ENCODE peak calls at places on chromosomes 7 and 10, in eight cellular contexts. D is Panc1, Y is tibial artery, I is GM12878, C is cardiac muscle cell, Q is PC-9, K is epithelial cell of prostate, U is lung. L is an unnamed sample.

GRCh38 chr10:4212111-4212635 is 427.2 kb upstream of the KLF6 start:
- DNase-seq in D (no peak), Y (no peak), I (no peak), C (no peak), Q (no peak), K (no peak), U (no peak), L (no peak)

GRCh38 chr7:152597514-152597913 is 78.4 kb downstream of the XRCC2 start:
- DNase-seq in D (no peak), Y (no peak), I (no peak), C (no peak), Q (no peak), K (no peak), U (no peak), L (no peak)

GRCh38 chr10:28382520-28383269 is 79.8 kb upstream of the MPP7 start:
- DNase-seq in D (no peak), Y (no peak), I (no peak), C (no peak), Q (no peak), K (no peak), U (no peak), L (no peak)

GRCh38 chr7:106813705-106814305 is 51.3 kb upstream of the PIK3CG start:
- DNase-seq in D (no peak), Y (no peak), I (no peak), C (peak), Q (no peak), K (no peak), U (no peak), L (no peak)

GRCh38 chr10:21494221-21495001 is 31.1 kb downstream of the SKIDA1 start:
- DNase-seq in D (no peak), Y (no peak), I (no peak), C (peak), Q (peak), K (no peak), U (no peak), L (no peak)

GRCh38 chr10:130362308-130362761 is 226.1 kb downstream of the GLRX3 start:
- DNase-seq in D (no peak), Y (no peak), I (no peak), C (no peak), Q (no peak), K (no peak), U (no peak), L (no peak)

GRCh38 chr7:97342512-97342911 is 225.0 kb downstream of the SDHAF3 start:
- DNase-seq in D (no peak), Y (no peak), I (no peak), C (no peak), Q (no peak), K (no peak), U (no peak), L (no peak)

GRCh38 chr10:12628153-12628552 is 278.8 kb downstream of the CAMK1D start:
- DNase-seq in D (no peak), Y (no peak), I (no peak), C (no peak), Q (no peak), K (no peak), U (no peak), L (no peak)

GRCh38 chr7:84950836-84951235 is 236.0 kb downstream of the SEMA3D start:
- DNase-seq in D (no peak), Y (no peak), I (no peak), C (peak), Q (no peak), K (no peak), U (no peak), L (no peak)

GRCh38 chr7:37100735-37101331 is 347.8 kb downstream of the ELMO1 start:
- DNase-seq in D (no peak), Y (no peak), I (no peak), C (peak), Q (no peak), K (no peak), U (no peak), L (no peak)

GRCh38 chr7:37097983-37098382 is 350.7 kb downstream of the ELMO1 start:
- DNase-seq in D (no peak), Y (no peak), I (no peak), C (no peak), Q (no peak), K (no peak), U (no peak), L (no peak)

GRCh38 chr7:37096341-37096740 is 352.3 kb downstream of the ELMO1 start:
- DNase-seq in D (no peak), Y (no peak), I (no peak), C (no peak), Q (no peak), K (peak), U (no peak), L (no peak)

GRCh38 chr7:37095122-37095521 is 353.5 kb downstream of the ELMO1 start:
- DNase-seq in D (no peak), Y (no peak), I (no peak), C (no peak), Q (no peak), K (no peak), U (no peak), L (no peak)

DNA sequence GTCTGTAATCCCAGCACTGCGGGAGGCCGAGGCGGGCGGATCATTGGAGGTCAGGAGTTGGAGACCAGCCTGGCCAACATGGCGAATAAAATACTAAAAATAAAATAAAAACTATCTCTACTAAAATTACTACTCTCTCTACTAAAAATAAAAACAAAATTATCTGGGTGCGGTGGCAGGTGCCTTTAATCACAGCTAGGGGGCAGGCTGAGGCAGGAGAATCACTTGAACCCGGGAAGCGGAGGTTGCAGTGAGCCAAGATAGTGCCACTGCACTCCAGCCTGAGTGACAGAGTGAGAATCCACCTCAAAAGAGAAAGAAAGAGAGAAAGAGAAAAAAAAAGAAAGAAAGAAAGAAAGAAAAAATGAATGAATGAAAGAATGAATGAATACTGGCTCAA is 351.4 kb downstream of the ELMO1 start:
- DNase-seq in D (no peak), Y (no peak), I (no peak), C (no peak), Q (no peak), K (no peak), U (no peak), L (no peak)
- H3K27ac ChIP-seq in D (no peak), Y (no peak), I (no peak), C (no peak), Q (no peak), K (no peak), U (no peak), L (no peak)

DNA sequence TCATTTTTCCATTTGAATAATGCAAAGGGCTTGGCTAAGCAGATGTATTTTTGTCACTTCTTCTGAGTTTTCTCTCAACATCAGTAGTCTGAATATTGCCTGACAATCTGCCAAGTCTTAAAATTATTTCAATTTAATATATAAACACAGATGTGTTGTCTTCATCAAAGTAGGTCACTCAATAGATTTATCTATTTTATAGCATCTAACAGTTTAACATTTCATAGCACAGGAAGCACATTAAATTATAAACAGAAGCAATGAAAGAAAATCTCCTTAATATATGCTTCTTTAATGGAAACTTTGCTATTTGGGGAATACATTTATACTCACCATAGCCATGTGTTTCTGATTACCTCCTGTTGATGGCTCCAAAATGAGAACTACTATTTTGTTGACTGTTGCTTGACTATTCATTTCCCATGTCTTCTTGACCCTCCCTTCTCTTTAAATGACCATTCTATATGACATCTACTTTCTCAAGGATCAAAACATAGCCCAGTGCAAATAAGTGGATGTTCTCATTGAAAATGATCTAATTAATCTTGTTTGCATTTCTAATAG is 4.6 kb downstream of the CPED1 start:
- DNase-seq in D (no peak), Y (no peak), I (no peak), C (no peak), Q (no peak), K (no peak), U (no peak), L (no peak)
- H3K27ac ChIP-seq in D (no peak), Y (peak), I (no peak), C (no peak), Q (no peak), K (no peak), U (no peak), L (no peak)

DNA sequence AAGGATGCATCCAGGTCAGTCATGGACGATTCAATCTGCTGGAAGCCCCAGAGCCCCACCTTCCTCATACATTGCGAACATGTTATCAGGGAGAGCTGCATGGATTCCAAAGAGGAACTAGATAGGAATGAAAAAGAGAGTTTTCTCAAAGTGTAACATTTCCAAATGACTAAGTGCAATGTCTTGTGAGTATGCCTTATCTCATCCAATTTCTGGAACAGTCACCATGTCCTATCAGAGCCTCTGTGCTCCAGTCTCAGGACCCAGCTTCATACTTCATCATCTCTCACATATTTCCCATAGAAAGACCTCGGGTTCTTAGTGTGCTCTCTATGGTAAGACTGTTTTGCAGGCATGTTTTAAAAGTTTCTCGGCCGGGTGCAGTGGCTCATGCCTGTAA is 26.8 kb downstream of the ZC3HC1 start:
- DNase-seq in D (no peak), Y (no peak), I (no peak), C (peak), Q (no peak), K (no peak), U (no peak), L (no peak)
- H3K27ac ChIP-seq in D (no peak), Y (no peak), I (no peak), C (no peak), Q (no peak), K (no peak), U (no peak), L (no peak)

GRCh38 chr7:24570983-24571382 is 2.3 kb upstream of the PALS2 start:
- DNase-seq in D (no peak), Y (no peak), I (no peak), C (no peak), Q (no peak), K (no peak), U (no peak), L (no peak)

GRCh38 chr7:24573008-24573553 is at the start of gene PALS2:
- DNase-seq in D (no peak), Y (peak), I (no peak), C (peak), Q (peak), K (no peak), U (peak), L (peak)

GRCh38 chr7:24573554-24574338 is 494 bp downstream of the PALS2 start:
- DNase-seq in D (no peak), Y (peak), I (no peak), C (peak), Q (peak), K (no peak), U (peak), L (peak)

GRCh38 chr7:24572421-24573007 is 738 bp upstream of the PALS2 start:
- DNase-seq in D (no peak), Y (peak), I (no peak), C (peak), Q (peak), K (no peak), U (peak), L (peak)

DNA sequence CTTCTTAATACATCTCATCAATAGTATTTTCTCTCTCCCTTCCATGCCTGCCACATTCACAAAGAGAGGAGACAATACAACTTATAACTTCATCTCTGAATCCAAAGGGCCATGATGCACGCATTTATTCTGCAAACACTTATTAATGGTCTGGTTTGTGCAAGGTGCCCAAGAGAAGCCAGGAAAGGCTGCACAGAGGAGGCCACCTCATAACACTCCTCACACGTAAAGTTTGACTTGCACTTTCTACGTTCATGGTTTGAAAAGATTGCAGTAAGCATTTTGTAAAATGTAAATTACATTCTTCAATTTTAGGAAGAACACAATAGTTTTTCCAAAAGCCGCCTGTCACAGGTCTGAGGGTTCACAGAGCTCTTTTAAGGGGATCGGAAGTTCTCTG is 1.2 kb upstream of the PALS2 start:
- DNase-seq in D (no peak), Y (no peak), I (no peak), C (no peak), Q (no peak), K (no peak), U (no peak), L (no peak)
- H3K27ac ChIP-seq in D (no peak), Y (peak), I (no peak), C (peak), Q (no peak), K (peak), U (no peak), L (no peak)

DNA sequence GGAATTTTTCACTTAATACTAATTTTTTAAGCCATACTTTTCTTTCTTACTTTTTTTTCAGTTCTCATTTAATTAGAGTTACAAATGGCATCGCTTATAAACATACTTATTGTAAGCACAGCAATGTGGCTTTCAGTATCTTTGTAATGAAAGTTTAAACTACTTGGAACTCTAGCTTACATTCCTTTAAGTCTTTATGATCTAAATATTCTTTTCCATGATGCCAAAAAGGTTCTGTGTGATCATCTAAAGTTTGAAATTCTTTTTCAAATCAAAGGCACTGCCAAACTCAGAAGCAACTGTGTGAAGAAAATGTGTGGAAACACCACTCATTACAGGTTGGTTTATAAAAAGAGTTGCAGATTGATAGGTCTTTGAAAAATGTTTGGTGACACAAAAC is 392.1 kb downstream of the SUGCT start:
- DNase-seq in D (no peak), Y (no peak), I (no peak), C (no peak), Q (no peak), K (no peak), U (no peak), L (no peak)
- H3K27ac ChIP-seq in D (no peak), Y (peak), I (no peak), C (no peak), Q (no peak), K (no peak), U (no peak), L (no peak)

DNA sequence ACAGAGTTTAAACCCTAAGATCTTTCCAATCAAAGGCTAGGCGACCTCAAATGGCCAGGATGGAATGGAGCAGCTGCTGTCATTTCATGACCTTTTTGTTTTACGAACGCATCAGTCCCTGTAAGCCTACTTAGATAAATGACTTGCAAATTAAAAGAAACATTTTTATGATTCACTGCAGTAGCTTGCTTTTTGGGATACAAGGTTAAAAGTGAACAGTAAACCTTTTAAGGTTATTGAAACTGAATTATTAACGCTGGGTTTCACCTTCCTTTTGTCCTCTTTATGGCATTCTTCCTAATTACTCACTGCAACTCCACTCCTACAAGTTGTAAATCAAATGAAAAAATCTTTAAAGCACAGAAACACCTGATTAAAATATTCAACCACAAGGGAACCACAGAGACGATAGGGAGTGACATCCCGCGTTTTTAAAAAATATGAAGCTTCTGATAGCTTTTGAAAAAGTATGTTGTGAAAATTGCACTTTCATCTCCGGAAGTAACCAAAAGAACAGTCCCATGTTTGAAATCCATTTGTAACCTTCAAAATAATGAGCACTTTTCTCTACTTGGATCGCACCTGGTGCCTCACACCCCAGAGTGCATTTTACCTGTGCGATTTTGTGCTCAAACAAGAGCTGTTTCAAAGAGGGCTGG is 595.1 kb downstream of the PARD3 start:
- DNase-seq in D (no peak), Y (no peak), I (no peak), C (no peak), Q (no peak), K (no peak), U (no peak), L (no peak)
- H3K27ac ChIP-seq in D (no peak), Y (no peak), I (no peak), C (no peak), Q (no peak), K (no peak), U (no peak), L (no peak)

GRCh38 chr10:110502072-110502845 is 4.6 kb downstream of the DUSP5 start:
- DNase-seq in D (no peak), Y (no peak), I (no peak), C (no peak), Q (no peak), K (no peak), U (no peak), L (no peak)
- H3K27ac ChIP-seq in D (peak), Y (no peak), I (peak), C (peak), Q (peak), K (peak), U (peak), L (no peak)

GRCh38 chr7:132861940-132862554 is 219.8 kb downstream of the CHCHD3 start:
- DNase-seq in D (no peak), Y (no peak), I (no peak), C (peak), Q (no peak), K (no peak), U (no peak), L (no peak)

GRCh38 chr7:132858251-132858650 is 223.6 kb downstream of the CHCHD3 start:
- DNase-seq in D (no peak), Y (no peak), I (no peak), C (no peak), Q (no peak), K (no peak), U (no peak), L (no peak)

GRCh38 chr7:132859199-132859598 is 222.7 kb downstream of the CHCHD3 start:
- DNase-seq in D (no peak), Y (no peak), I (no peak), C (no peak), Q (no peak), K (no peak), U (no peak), L (no peak)

GRCh38 chr7:132858760-132859159 is 223.1 kb downstream of the CHCHD3 start:
- DNase-seq in D (no peak), Y (no peak), I (no peak), C (no peak), Q (no peak), K (no peak), U (no peak), L (no peak)

DNA sequence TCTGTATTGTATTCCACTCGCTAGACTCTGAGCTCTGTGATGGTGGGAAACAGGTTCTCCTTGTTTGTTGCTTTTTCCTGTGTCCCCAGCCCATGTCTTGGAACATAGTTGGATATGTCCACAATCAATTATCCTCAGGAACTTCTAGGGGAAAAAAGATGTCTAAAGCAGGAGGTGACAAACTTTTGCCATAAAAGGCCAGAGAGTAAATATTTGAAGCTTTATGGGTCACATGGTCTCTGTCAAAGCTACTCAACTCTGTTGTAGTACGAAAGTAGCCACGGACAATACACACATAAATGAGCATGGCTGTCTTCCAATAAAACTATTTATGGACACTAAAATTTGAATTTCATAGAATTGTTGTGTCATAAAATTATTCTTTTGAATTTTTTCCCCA is 220.5 kb downstream of the CHCHD3 start:
- DNase-seq in D (no peak), Y (no peak), I (no peak), C (no peak), Q (no peak), K (no peak), U (no peak), L (no peak)
- H3K27ac ChIP-seq in D (no peak), Y (no peak), I (no peak), C (no peak), Q (no peak), K (no peak), U (no peak), L (no peak)